ENCODE peak calls at places on chromosomes 5 and 9, in four cellular contexts. G is H9, C is IMR-90, H is H1. A is an unnamed sample.

GRCh38 chr5:67476531-67476930 is 279.9 kb upstream of the CD180 start:
- DNase-seq in G (no peak), C (no peak), H (no peak), A (no peak)

GRCh38 chr9:37961346-37961745 is 57.4 kb upstream of the SLC25A51 start:
- DNase-seq in G (no peak), C (no peak), H (no peak), A (no peak)

GRCh38 chr9:124000161-124000783 is 11.3 kb upstream of the LHX2 start:
- DNase-seq in G (no peak), C (no peak), H (peak; percentile 61), A (peak; percentile 8)

GRCh38 chr5:135979510-135979909 is 24.7 kb upstream of the LECT2 start:
- DNase-seq in G (no peak), C (peak; percentile 93), H (no peak), A (no peak)

GRCh38 chr9:105168935-105169334 is 75.5 kb upstream of the SLC44A1 start:
- DNase-seq in G (no peak), C (peak; percentile 77), H (no peak), A (no peak)

GRCh38 chr9:113807173-113808061 is 68.7 kb upstream of the ZNF618 start:
- DNase-seq in G (peak; percentile 71), C (peak; percentile 60), H (peak; percentile 80), A (peak; percentile 68)

GRCh38 chr9:38180631-38181030 is 111.6 kb upstream of the SHB start:
- DNase-seq in G (no peak), C (no peak), H (no peak), A (no peak)

GRCh38 chr9:37732086-37732744 is 21.4 kb upstream of the TRMT10B start:
- DNase-seq in G (no peak), C (no peak), H (no peak), A (peak; percentile 30)

GRCh38 chr5:114101153-114101552 is 260.7 kb upstream of the KCNN2 start:
- DNase-seq in G (no peak), C (peak; percentile 80), H (no peak), A (peak; percentile 33)

GRCh38 chr5:103667068-103667467 is 104.5 kb upstream of the NUDT12 start:
- DNase-seq in G (no peak), C (peak; percentile 26), H (no peak), A (no peak)

GRCh38 chr9:5113994-5114748 is 71.3 kb downstream of the INSL6 start:
- DNase-seq in G (no peak), C (no peak), H (no peak), A (no peak)

GRCh38 chr9:91207889-91208651 is 153.6 kb downstream of the AUH start:
- DNase-seq in G (no peak), C (peak; percentile 71), H (no peak), A (no peak)

GRCh38 chr5:175840050-175840841 is 31.1 kb upstream of the CPLX2 start:
- DNase-seq in G (no peak), C (peak; percentile 30), H (no peak), A (peak; percentile 42)

GRCh38 chr5:41539454-41539853 is 29.1 kb upstream of the PLCXD3 start:
- DNase-seq in G (no peak), C (no peak), H (no peak), A (no peak)

GRCh38 chr5:108280248-108280647 is 101.7 kb downstream of the FBXL17 start:
- DNase-seq in G (no peak), C (no peak), H (no peak), A (no peak)

GRCh38 chr9:88511906-88512305 is 23.1 kb upstream of the NXNL2 start:
- DNase-seq in G (no peak), C (no peak), H (no peak), A (no peak)

GRCh38 chr5:18920966-18921365 is 1067.0 kb downstream of the CDH18 start:
- DNase-seq in G (no peak), C (no peak), H (no peak), A (peak; percentile 39)

GRCh38 chr5:180333661-180334060 is 19.5 kb downstream of the GFPT2 start:
- DNase-seq in G (no peak), C (peak; percentile 76), H (no peak), A (no peak)

GRCh38 chr9:128027166-128027539 is 40.0 kb downstream of the NAIF1 start:
- DNase-seq in G (no peak), C (no peak), H (no peak), A (peak; percentile 25)

GRCh38 chr5:152193391-152194107 is 211.5 kb downstream of the NMUR2 start:
- DNase-seq in G (no peak), C (no peak), H (no peak), A (no peak)

GRCh38 chr9:15831384-15831783 is 278.5 kb downstream of the CCDC171 start:
- DNase-seq in G (no peak), C (no peak), H (no peak), A (no peak)

GRCh38 chr9:133460405-133461175 is 812 bp downstream of the CACFD1 start:
- DNase-seq in G (peak; percentile 82), C (no peak), H (peak; percentile 78), A (peak; percentile 74)

GRCh38 chr5:25028994-25029393 is 384.2 kb upstream of the CDH10 start:
- DNase-seq in G (no peak), C (no peak), H (no peak), A (no peak)

GRCh38 chr9:90965141-90965910 is 163.7 kb downstream of the SYK start:
- DNase-seq in G (no peak), C (no peak), H (no peak), A (no peak)

GRCh38 chr9:98974994-98975712 is 31.4 kb downstream of the COL15A1 start:
- DNase-seq in G (peak; percentile 91), C (peak; percentile 66), H (peak; percentile 99), A (peak; percentile 90)

GRCh38 chr5:42886612-42887011 is 74.9 kb upstream of the SELENOP start:
- DNase-seq in G (no peak), C (no peak), H (no peak), A (no peak)

GRCh38 chr5:74885170-74885569 is 19.0 kb upstream of the FAM169A start:
- DNase-seq in G (no peak), C (no peak), H (no peak), A (peak; percentile 74)

GRCh38 chr9:72983512-72984021 is 30.7 kb upstream of the ALDH1A1 start:
- DNase-seq in G (no peak), C (no peak), H (no peak), A (peak; percentile 29)

GRCh38 chr5:39367711-39368110 is 3.4 kb upstream of the C9 start:
- DNase-seq in G (no peak), C (no peak), H (no peak), A (no peak)

GRCh38 chr5:81749562-81750307 is 1.2 kb downstream of the SSBP2 start:
- DNase-seq in G (peak; percentile 55), C (peak; percentile 17), H (peak; percentile 80), A (peak; percentile 53)

GRCh38 chr5:133319905-133320520 is 268.2 kb downstream of the HSPA4 start:
- DNase-seq in G (no peak), C (no peak), H (no peak), A (peak; percentile 67)

GRCh38 chr9:70438341-70438924 is 24.0 kb upstream of the KLF9 start:
- DNase-seq in G (no peak), C (peak; percentile 73), H (no peak), A (peak; percentile 36)

GRCh38 chr5:127031863-127032232 is 1.5 kb upstream of the MARCHF3 start:
- DNase-seq in G (no peak), C (no peak), H (no peak), A (peak; percentile 68)

GRCh38 chr5:107870984-107871383 is 200.2 kb upstream of the EFNA5 start:
- DNase-seq in G (no peak), C (no peak), H (no peak), A (no peak)

GRCh38 chr5:180313677-180314076 is 21.8 kb upstream of the MAPK9 start:
- DNase-seq in G (no peak), C (no peak), H (no peak), A (no peak)

GRCh38 chr5:151142933-151143332 is 14.6 kb downstream of the ANXA6 start:
- DNase-seq in G (no peak), C (no peak), H (no peak), A (no peak)
- H3K4me1 ChIP-seq in G (peaks cover 5% of the 10 kb centered on the region), C (peaks cover 2% of the 10 kb centered on the region), H (no peaks in the 10 kb centered on the region), A (no peaks in the 10 kb centered on the region)

DNA sequence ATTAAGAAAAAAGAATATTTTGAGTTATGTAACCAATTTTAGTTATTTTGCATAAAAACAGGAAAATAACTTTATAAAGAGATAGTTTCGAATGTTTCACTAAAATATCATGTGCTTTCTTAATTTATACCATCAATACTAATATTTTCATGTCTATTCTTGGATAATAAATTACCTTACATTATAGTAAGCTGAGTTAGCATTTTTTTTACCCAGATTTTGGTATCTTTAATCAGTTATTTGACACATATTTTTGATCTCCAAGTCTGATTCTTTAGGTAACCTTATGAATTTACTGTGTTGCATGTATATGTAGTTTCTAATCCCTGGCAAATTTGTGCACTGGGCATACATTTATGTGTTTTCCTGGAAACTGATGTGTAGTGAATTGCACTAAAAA is 138.0 kb downstream of the KDM4C start:
- DNase-seq in G (no peak), C (no peak), H (no peak), A (no peak)
- H4K5ac ChIP-seq in G (no peak overlapping the region), C (no peak overlapping the region), H (no peak overlapping the region), A (no peak overlapping the region)

GRCh38 chr9:138014570-138014958 is 137.0 kb downstream of the CACNA1B start:
- DNase-seq in G (no peak), C (no peak), H (no peak), A (no peak)
- H3K23ac ChIP-seq in G (no peak overlapping the region), C (no peak overlapping the region), H (no peak overlapping the region), A (no peak overlapping the region)

GRCh38 chr5:138770977-138771376 is 17.8 kb downstream of the CTNNA1 start:
- DNase-seq in G (no peak), C (no peak), H (no peak), A (no peak)
- H3K4me1 ChIP-seq in G (no peaks in the 10 kb centered on the region), C (peaks cover 8% of the 10 kb centered on the region), H (peaks cover 5% of the 10 kb centered on the region), A (peaks cover 3% of the 10 kb centered on the region)

GRCh38 chr5:128378636-128379035 is 159.4 kb downstream of the FBN2 start:
- DNase-seq in G (no peak), C (peak; percentile 3), H (no peak), A (no peak)
- H4K5ac ChIP-seq in G (no peak overlapping the region), C (no peak overlapping the region), H (no peak overlapping the region), A (no peak overlapping the region)

GRCh38 chr9:93566408-93567270 is 9.7 kb upstream of the PHF2 start:
- DNase-seq in G (peak; percentile 96), C (peak; percentile 94), H (peak; percentile 100), A (peak; percentile 96)
- H3K23ac ChIP-seq in G (no peak overlapping the region), C (peak overlapping the region; percentile 99), H (no peak overlapping the region), A (peak overlapping the region; percentile 94)

DNA sequence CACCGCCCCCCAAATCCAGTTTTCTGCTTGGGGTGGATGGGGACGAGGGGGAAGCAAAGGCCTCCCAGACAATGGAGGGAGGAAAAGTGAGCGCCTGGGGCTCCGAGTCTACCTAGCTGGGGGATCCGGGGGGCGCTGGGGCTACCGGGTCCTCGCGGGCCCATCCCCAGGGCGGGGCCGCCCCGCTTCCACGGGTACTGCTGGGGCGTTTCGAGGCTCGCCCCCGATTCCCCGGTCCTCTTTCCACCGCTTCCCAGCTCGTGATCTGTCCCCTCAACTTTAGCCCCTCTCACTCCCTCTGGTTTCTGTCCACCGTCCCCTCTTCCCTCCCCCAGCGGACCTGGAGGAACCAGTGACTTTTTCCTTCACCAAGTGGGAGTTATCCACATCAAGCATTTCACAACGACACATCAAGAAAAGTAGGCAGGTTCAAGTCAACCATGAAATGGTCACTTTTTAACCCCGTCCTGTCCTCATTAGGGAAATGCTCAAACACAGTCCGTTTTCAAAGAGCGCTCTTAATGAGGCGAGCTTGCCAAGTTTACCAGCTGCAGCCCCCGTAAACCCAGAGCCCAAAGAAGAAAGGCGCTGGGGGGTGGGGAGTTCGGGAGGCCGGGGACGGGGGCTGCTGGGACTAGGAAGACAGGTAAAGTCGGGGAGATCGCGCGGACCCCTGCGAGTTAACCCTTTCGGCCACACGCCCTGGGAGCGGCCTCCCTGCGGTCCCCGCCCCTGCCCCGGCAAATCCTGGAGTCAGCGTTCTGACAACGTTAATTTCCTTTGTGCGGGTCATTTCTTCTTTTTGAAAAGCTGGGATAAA is 2.0 kb upstream of the NFIB start:
- DNase-seq in G (peak; percentile 58), C (no peak), H (peak; percentile 77), A (peak; percentile 88)
- H3K4me1 ChIP-seq in G (peaks cover 7% of the 10 kb centered on the region), C (peaks cover 3% of the 10 kb centered on the region), H (peaks cover 14% of the 10 kb centered on the region), A (peaks cover 4% of the 10 kb centered on the region)

A was measured in mesendoderm.